ENCODE peak calls at places on chromosomes 2 and 18, in nine cellular contexts. Z is H7, K is heart left ventricle, G is cardiac muscle cell, J is NCI-H82, Y is T-helper 9 cell, B is fibroblast of mammary gland, U is mesothelial cell of epicardium, D is K562. C is an unnamed sample.
A peak's percentile ranks its signal among the peaks of the same experiment; 100 is the strongest.

GRCh38 chr18:22433960-22434359 is 16.2 kb upstream of the CTAGE1 start:
- DNase-seq in Z (no peak), K (no peak), G (peak; percentile 77), J (peak; percentile 78), Y (no peak), B (peak; percentile 71), U (no peak), D (no peak), C (no peak)

GRCh38 chr2:218523651-218524050 is 44.5 kb downstream of the USP37 start:
- DNase-seq in Z (no peak), K (no peak), G (no peak), J (no peak), Y (no peak), B (no peak), U (no peak), D (no peak), C (no peak)

GRCh38 chr2:113700186-113700841 is 56.1 kb downstream of the SLC35F5 start:
- DNase-seq in Z (peak; percentile 56), K (peak; percentile 41), G (peak; percentile 51), J (peak; percentile 74), Y (peak; percentile 6), B (no peak), U (no peak), D (peak; percentile 15), C (no peak)

GRCh38 chr2:181371195-181371594 is 86.0 kb upstream of the ITGA4 start:
- DNase-seq in Z (peak; percentile 5), K (no peak), G (no peak), J (no peak), Y (no peak), B (no peak), U (no peak), D (no peak), C (no peak)

GRCh38 chr2:146312899-146313298 is 1531.9 kb upstream of the ACVR2A start:
- DNase-seq in Z (no peak), K (no peak), G (peak; percentile 58), J (no peak), Y (no peak), B (peak; percentile 49), U (no peak), D (no peak), C (no peak)

GRCh38 chr18:31039426-31039825 is 3.1 kb downstream of the DSC3 start:
- DNase-seq in Z (no peak), K (no peak), G (peak; percentile 64), J (no peak), Y (no peak), B (no peak), U (no peak), D (no peak), C (no peak)

GRCh38 chr18:26549486-26550435 is 1.4 kb upstream of the KCTD1 start:
- DNase-seq in Z (peak; percentile 80), K (peak; percentile 77), G (peak; percentile 77), J (peak; percentile 69), Y (no peak), B (peak; percentile 68), U (peak; percentile 71), D (no peak), C (no peak)

GRCh38 chr2:48870503-48870902 is 115.0 kb upstream of the LHCGR start:
- DNase-seq in Z (no peak), K (no peak), G (no peak), J (peak; percentile 45), Y (no peak), B (peak; percentile 4), U (no peak), D (no peak), C (no peak)

GRCh38 chr2:1759611-1759930 is 15.3 kb upstream of the PXDN start:
- DNase-seq in Z (peak; percentile 15), K (no peak), G (no peak), J (no peak), Y (no peak), B (no peak), U (no peak), D (no peak), C (no peak)

GRCh38 chr2:230473378-230473777 is 57.4 kb downstream of the SP100 start:
- DNase-seq in Z (no peak), K (no peak), G (no peak), J (no peak), Y (no peak), B (no peak), U (no peak), D (no peak), C (no peak)

GRCh38 chr2:11533278-11534077 is at the start of gene GREB1:
- DNase-seq in Z (no peak), K (no peak), G (no peak), J (no peak), Y (no peak), B (peak; percentile 79), U (no peak), D (no peak), C (no peak)

GRCh38 chr18:48842259-48843061 is 108.3 kb downstream of the SMAD7 start:
- DNase-seq in Z (no peak), K (no peak), G (peak; percentile 73), J (no peak), Y (peak; percentile 29), B (no peak), U (no peak), D (peak; percentile 22), C (no peak)

GRCh38 chr2:200007291-200007690 is 51.9 kb downstream of the MAIP1 start:
- DNase-seq in Z (no peak), K (no peak), G (no peak), J (no peak), Y (no peak), B (no peak), U (no peak), D (no peak), C (no peak)

GRCh38 chr2:161096336-161096735 is 63.9 kb upstream of the TANK start:
- DNase-seq in Z (no peak), K (no peak), G (peak; percentile 83), J (no peak), Y (no peak), B (peak; percentile 61), U (no peak), D (no peak), C (no peak)

GRCh38 chr2:188292446-188293239 is 969 bp downstream of the GULP1 start:
- DNase-seq in Z (peak; percentile 81), K (peak; percentile 75), G (peak; percentile 83), J (peak; percentile 81), Y (no peak), B (peak; percentile 80), U (peak; percentile 78), D (peak; percentile 39), C (no peak)

GRCh38 chr18:49922228-49922627 is 108.9 kb upstream of the ACAA2 start:
- DNase-seq in Z (no peak), K (no peak), G (no peak), J (peak; percentile 32), Y (no peak), B (no peak), U (no peak), D (no peak), C (no peak)

GRCh38 chr2:85428343-85428881 is 9.9 kb downstream of the SH2D6 start:
- DNase-seq in Z (peak; percentile 33), K (no peak), G (no peak), J (peak; percentile 64), Y (no peak), B (peak; percentile 56), U (no peak), D (no peak), C (no peak)

GRCh38 chr18:2656237-2657042 is 914 bp downstream of the SMCHD1 start:
- DNase-seq in Z (peak; percentile 71), K (peak; percentile 73), G (peak; percentile 56), J (peak; percentile 65), Y (peak; percentile 41), B (peak; percentile 23), U (peak; percentile 45), D (peak; percentile 44), C (peak; percentile 50)

GRCh38 chr2:68806511-68807109 is 64.6 kb downstream of the BMP10 start:
- DNase-seq in Z (no peak), K (no peak), G (peak; percentile 81), J (no peak), Y (no peak), B (peak; percentile 53), U (no peak), D (no peak), C (no peak)

GRCh38 chr2:237733677-237734300 is 64.8 kb upstream of the RBM44 start:
- DNase-seq in Z (peak; percentile 74), K (no peak), G (no peak), J (no peak), Y (no peak), B (no peak), U (no peak), D (no peak), C (no peak)

GRCh38 chr2:86020984-86021383 is 84.7 kb downstream of the POLR1A start:
- DNase-seq in Z (no peak), K (no peak), G (peak; percentile 56), J (no peak), Y (no peak), B (no peak), U (no peak), D (no peak), C (no peak)

GRCh38 chr18:48918156-48918555 is 32.6 kb downstream of the SMAD7 start:
- DNase-seq in Z (no peak), K (no peak), G (no peak), J (no peak), Y (no peak), B (no peak), U (no peak), D (no peak), C (no peak)

GRCh38 chr2:235170016-235170415 is 218.2 kb downstream of the SH3BP4 start:
- DNase-seq in Z (no peak), K (no peak), G (peak; percentile 65), J (no peak), Y (no peak), B (peak; percentile 95), U (no peak), D (no peak), C (no peak)

GRCh38 chr2:172437419-172438063 is 10.2 kb downstream of the ITGA6 start:
- DNase-seq in Z (no peak), K (no peak), G (no peak), J (no peak), Y (no peak), B (no peak), U (no peak), D (no peak), C (no peak)

GRCh38 chr2:38105911-38106310 is 30.0 kb upstream of the CYP1B1 start:
- DNase-seq in Z (no peak), K (no peak), G (no peak), J (peak; percentile 82), Y (no peak), B (no peak), U (no peak), D (no peak), C (no peak)

GRCh38 chr2:101205521-101205998 is 47.1 kb upstream of the CNOT11 start:
- DNase-seq in Z (peak; percentile 71), K (peak; percentile 38), G (peak; percentile 87), J (peak; percentile 91), Y (peak; percentile 13), B (peak; percentile 89), U (peak; percentile 51), D (no peak), C (peak; percentile 60)

GRCh38 chr2:223262946-223263345 is 211.0 kb downstream of the KCNE4 start:
- DNase-seq in Z (no peak), K (no peak), G (no peak), J (no peak), Y (no peak), B (peak; percentile 20), U (peak; percentile 41), D (no peak), C (no peak)

C was measured in DMS79.